ENCODE peak calls at places on chromosome 12, in six cellular contexts. P, J, O, N, C and V are unnamed samples.

GRCh38 chr12:33248364-33248763 is 191.3 kb downstream of the SYT10 start:
- DNase-seq in P (no peak), J (no peak), O (no peak), N (no peak), C (no peak), V (no peak)

GRCh38 chr12:53071591-53072551 is 7.3 kb downstream of the SPRYD3 start:
- DNase-seq in P (no peak), J (no peak), O (peak; percentile 80), N (no peak), C (no peak), V (no peak)

GRCh38 chr12:97024393-97024792 is 117.3 kb downstream of the NEDD1 start:
- DNase-seq in P (no peak), J (no peak), O (no peak), N (no peak), C (no peak), V (no peak)

GRCh38 chr12:132423251-132424117 is 66.5 kb upstream of the FBRSL1 start:
- DNase-seq in P (no peak), J (no peak), O (no peak), N (no peak), C (peak; percentile 81), V (no peak)

GRCh38 chr12:89349814-89350213 is 2.5 kb downstream of the DUSP6 start:
- DNase-seq in P (peak; percentile 39), J (no peak), O (peak; percentile 44), N (no peak), C (no peak), V (no peak)

GRCh38 chr12:51482808-51483532 is 58.3 kb downstream of the SLC4A8 start:
- DNase-seq in P (no peak), J (no peak), O (no peak), N (no peak), C (no peak), V (no peak)

GRCh38 chr12:115204957-115205754 is 521.2 kb upstream of the TBX3 start:
- DNase-seq in P (no peak), J (no peak), O (peak; percentile 68), N (no peak), C (no peak), V (no peak)

GRCh38 chr12:96698965-96699364 is 208.1 kb upstream of the NEDD1 start:
- DNase-seq in P (no peak), J (no peak), O (no peak), N (no peak), C (no peak), V (no peak)

GRCh38 chr12:76489737-76490136 is 69.8 kb downstream of the OSBPL8 start:
- DNase-seq in P (no peak), J (no peak), O (no peak), N (no peak), C (no peak), V (no peak)

GRCh38 chr12:120994059-120994458 is 15.7 kb downstream of the HNF1A start:
- DNase-seq in P (no peak), J (no peak), O (no peak), N (no peak), C (no peak), V (no peak)

GRCh38 chr12:114851981-114852380 is 168.0 kb upstream of the TBX3 start:
- DNase-seq in P (no peak), J (no peak), O (no peak), N (no peak), C (no peak), V (no peak)

GRCh38 chr12:81161680-81162079 is 83.8 kb downstream of the ACSS3 start:
- DNase-seq in P (no peak), J (no peak), O (no peak), N (no peak), C (no peak), V (no peak)

GRCh38 chr12:58530421-58531067 is 389.8 kb downstream of the LRIG3 start:
- DNase-seq in P (no peak), J (no peak), O (no peak), N (peak; percentile 59), C (no peak), V (peak; percentile 44)

GRCh38 chr12:33825442-33825841 is 196.9 kb upstream of the ALG10 start:
- DNase-seq in P (no peak), J (no peak), O (no peak), N (no peak), C (no peak), V (no peak)

GRCh38 chr12:79900199-79900598 is 34.7 kb downstream of the PPP1R12A start:
- DNase-seq in P (no peak), J (no peak), O (no peak), N (no peak), C (no peak), V (no peak)

GRCh38 chr12:89507015-89507824 is 17.4 kb downstream of the GALNT4 start:
- DNase-seq in P (no peak), J (peak; percentile 48), O (no peak), N (no peak), C (no peak), V (no peak)

GRCh38 chr12:106149096-106149784 is 10.5 kb upstream of the NUAK1 start:
- DNase-seq in P (peak; percentile 42), J (no peak), O (peak; percentile 41), N (no peak), C (no peak), V (no peak)

GRCh38 chr12:15393037-15393436 is 70.7 kb downstream of the PTPRO start:
- DNase-seq in P (no peak), J (no peak), O (no peak), N (no peak), C (no peak), V (no peak)

GRCh38 chr12:9718968-9719367 is 13.9 kb downstream of the CLECL1 start:
- DNase-seq in P (no peak), J (no peak), O (no peak), N (no peak), C (no peak), V (no peak)

GRCh38 chr12:118052324-118053070 is 8.5 kb downstream of the WSB2 start:
- DNase-seq in P (no peak), J (peak; percentile 81), O (peak; percentile 95), N (peak; percentile 93), C (peak; percentile 75), V (peak; percentile 75)

GRCh38 chr12:113860059-113860820 is 105.9 kb downstream of the RBM19 start:
- DNase-seq in P (no peak), J (no peak), O (no peak), N (no peak), C (no peak), V (no peak)

GRCh38 chr12:41739066-41739465 is 405.6 kb downstream of the GXYLT1 start:
- DNase-seq in P (no peak), J (no peak), O (no peak), N (no peak), C (no peak), V (no peak)

GRCh38 chr12:68381476-68381875 is 49.3 kb upstream of the MDM1 start:
- DNase-seq in P (no peak), J (no peak), O (no peak), N (no peak), C (no peak), V (no peak)

GRCh38 chr12:131985145-131985875 is 35.6 kb downstream of the EP400 start:
- DNase-seq in P (no peak), J (peak; percentile 28), O (peak; percentile 29), N (no peak), C (peak; percentile 90), V (no peak)

GRCh38 chr12:112837629-112838191 is 46.2 kb downstream of the RPH3A start:
- DNase-seq in P (no peak), J (no peak), O (no peak), N (no peak), C (no peak), V (no peak)

GRCh38 chr12:27474344-27474743 is 27.8 kb downstream of the SMCO2 start:
- DNase-seq in P (no peak), J (no peak), O (no peak), N (peak; percentile 83), C (no peak), V (peak; percentile 34)

GRCh38 chr12:131831021-131831571 is 2.9 kb downstream of the MMP17 start:
- DNase-seq in P (no peak), J (no peak), O (no peak), N (no peak), C (no peak), V (no peak)

GRCh38 chr12:30687265-30687986 is 8.2 kb downstream of the IPO8 start:
- DNase-seq in P (no peak), J (no peak), O (no peak), N (no peak), C (no peak), V (no peak)

GRCh38 chr12:131865196-131865875 is 29.1 kb upstream of the ULK1 start:
- DNase-seq in P (no peak), J (no peak), O (no peak), N (no peak), C (no peak), V (no peak)

GRCh38 chr12:94650143-94651056 is at the start of gene TMCC3:
- DNase-seq in P (peak; percentile 61), J (peak; percentile 63), O (peak; percentile 50), N (no peak), C (peak; percentile 91), V (no peak)

DNA sequence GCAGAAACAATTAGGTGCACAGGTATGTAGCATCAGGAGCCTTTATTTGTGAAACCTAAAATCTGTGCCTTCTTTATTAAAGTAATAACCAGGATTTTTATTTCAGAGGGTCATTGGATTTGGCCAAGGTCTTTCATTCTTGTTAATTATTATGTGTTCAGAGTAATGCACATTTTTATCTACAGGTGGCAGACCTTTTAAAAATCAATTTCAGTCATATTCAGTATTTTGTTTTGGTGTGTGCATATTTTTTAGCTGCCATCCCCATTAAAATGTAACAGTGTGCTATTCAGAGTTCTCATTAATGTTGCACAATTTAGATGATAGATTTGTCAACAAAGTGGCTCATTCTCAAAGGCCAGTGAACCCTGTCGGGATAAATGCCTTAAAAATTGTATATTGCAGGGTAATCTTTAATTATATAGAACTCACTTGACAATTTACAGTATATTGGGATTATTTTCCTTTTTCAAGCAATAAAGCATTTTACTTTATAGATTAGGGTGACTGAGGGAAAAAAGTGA is 319.3 kb upstream of the SOX5 start:
- DNase-seq in P (no peak), J (no peak), O (no peak), N (no peak), C (no peak), V (no peak)
- TF ChIP-seq CTCF in P (peak; percentile 35), J (no peak), O (no peak), N (no peak), C (no peak), V (no peak)

GRCh38 chr12:23424685-23425084 is 524.8 kb downstream of the SOX5 start:
- DNase-seq in P (no peak), J (no peak), O (no peak), N (no peak), C (no peak), V (no peak)
- TF ChIP-seq CTCF in P (no peak), J (no peak), O (no peak), N (no peak), C (no peak), V (no peak)

DNA sequence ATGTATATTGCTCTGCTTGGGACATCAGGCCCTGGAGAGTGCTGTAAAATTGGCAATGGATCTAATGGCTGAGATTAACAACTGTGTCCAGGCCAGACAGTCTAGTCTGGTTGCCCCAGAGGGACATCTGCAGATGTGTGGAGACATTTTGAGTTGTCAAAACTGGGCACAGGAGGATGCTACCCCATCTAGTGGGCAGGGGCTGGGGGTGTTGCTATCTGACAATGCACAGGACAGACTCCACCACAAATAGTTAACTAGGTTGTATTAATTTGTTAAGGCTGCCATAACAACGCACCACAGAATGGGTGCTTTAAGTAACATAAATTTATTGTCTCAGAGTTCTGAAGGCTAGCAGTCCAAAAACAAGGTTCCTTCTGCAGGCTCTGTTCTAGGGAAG is 302.5 kb upstream of the AMIGO2 start:
- DNase-seq in P (no peak), J (no peak), O (no peak), N (no peak), C (no peak), V (no peak)
- TF ChIP-seq CTCF in P (no peak), J (no peak), O (no peak), N (no peak), C (no peak), V (no peak)

GRCh38 chr12:3901116-3901515 is 27.9 kb upstream of the PARP11 start:
- DNase-seq in P (no peak), J (no peak), O (no peak), N (no peak), C (no peak), V (no peak)
- TF ChIP-seq CTCF in P (peak; percentile 31), J (no peak), O (no peak), N (no peak), C (no peak), V (no peak)